ENCODE peak calls at places on chromosomes 11 and 22, in eight cellular contexts. D is transverse colon, F is gastrocnemius medialis, H is mucosa of descending colon, P is A549, W is GM23338, Y is OCI-LY7, S is left lung. A is an unnamed sample.

GRCh38 chr11:17798253-17798652 is 63.7 kb downstream of the KCNC1 start:
- DNase-seq in D (no peak), F (peak; percentile 90), H (no peak), P (no peak), W (no peak), Y (no peak), S (no peak), A (no peak)

GRCh38 chr11:9273430-9274336 is 8.5 kb upstream of the DENND5A start:
- DNase-seq in D (no peak), F (no peak), H (no peak), P (no peak), W (no peak), Y (no peak), S (no peak), A (no peak)

GRCh38 chr11:86558219-86558618 is 114.2 kb downstream of the ME3 start:
- DNase-seq in D (no peak), F (no peak), H (no peak), P (no peak), W (no peak), Y (no peak), S (no peak), A (no peak)

GRCh38 chr11:130388607-130389205 is 39.7 kb downstream of the ADAMTS8 start:
- DNase-seq in D (no peak), F (no peak), H (peak; percentile 41), P (no peak), W (no peak), Y (no peak), S (no peak), A (no peak)

GRCh38 chr11:85930879-85931366 is 75.7 kb downstream of the CCDC83 start:
- DNase-seq in D (no peak), F (no peak), H (no peak), P (no peak), W (no peak), Y (no peak), S (no peak), A (no peak)

GRCh38 chr22:27541831-27542230 is 259.7 kb downstream of the MN1 start:
- DNase-seq in D (no peak), F (no peak), H (no peak), P (no peak), W (no peak), Y (no peak), S (no peak), A (no peak)

GRCh38 chr11:368414-369335 is 624 bp upstream of the B4GALNT4 start:
- DNase-seq in D (no peak), F (no peak), H (no peak), P (peak; percentile 48), W (no peak), Y (no peak), S (no peak), A (no peak)

GRCh38 chr11:1308745-1309497 is 511 bp downstream of the TOLLIP start:
- DNase-seq in D (no peak), F (no peak), H (no peak), P (peak; percentile 49), W (peak; percentile 27), Y (no peak), S (no peak), A (no peak)

GRCh38 chr11:83645561-83645960 is 359.4 kb upstream of the CCDC90B start:
- DNase-seq in D (no peak), F (no peak), H (no peak), P (no peak), W (no peak), Y (no peak), S (no peak), A (no peak)

GRCh38 chr11:62370743-62371440 is 33.6 kb downstream of the ASRGL1 start:
- DNase-seq in D (peak; percentile 64), F (no peak), H (peak; percentile 70), P (no peak), W (peak; percentile 38), Y (no peak), S (peak; percentile 40), A (no peak)

GRCh38 chr11:133977067-133977681 is 20.4 kb upstream of the IGSF9B start:
- DNase-seq in D (no peak), F (no peak), H (no peak), P (no peak), W (no peak), Y (no peak), S (no peak), A (no peak)

GRCh38 chr11:15095736-15096228 is 18.9 kb upstream of the INSC start:
- DNase-seq in D (no peak), F (no peak), H (no peak), P (no peak), W (no peak), Y (no peak), S (no peak), A (no peak)

GRCh38 chr11:65375012-65375411 is 7.4 kb downstream of the SLC25A45 start:
- DNase-seq in D (peak; percentile 56), F (peak; percentile 86), H (peak; percentile 49), P (no peak), W (no peak), Y (no peak), S (no peak), A (no peak)

GRCh38 chr22:45009881-45010531 is at the start of gene PHF21B:
- DNase-seq in D (no peak), F (no peak), H (peak; percentile 15), P (peak; percentile 63), W (peak; percentile 94), Y (peak; percentile 84), S (no peak), A (no peak)

DNA sequence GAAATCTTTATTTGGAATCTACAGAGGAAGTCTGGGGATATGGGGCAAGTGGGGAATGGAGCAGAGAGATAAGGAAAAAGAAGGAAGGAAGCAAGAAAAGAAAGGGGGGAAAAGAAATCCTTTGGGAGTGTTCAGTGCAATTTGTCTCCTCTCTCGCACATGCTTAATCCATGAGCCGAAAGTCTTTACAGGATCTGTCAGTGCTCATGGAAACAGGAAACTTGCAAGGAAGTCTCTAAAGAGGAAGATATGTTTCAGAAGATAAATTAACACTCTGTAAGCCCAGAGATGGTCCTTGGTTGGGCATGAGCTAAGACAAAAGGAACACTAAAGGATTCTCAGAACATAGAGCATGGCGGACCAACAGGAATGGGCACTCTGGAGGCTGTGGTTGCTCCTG is 47.9 kb upstream of the FLI1 start:
- DNase-seq in D (no peak), F (no peak), H (no peak), P (no peak), W (no peak), Y (no peak), S (no peak), A (no peak)
- H3K4me1 ChIP-seq in D (no peaks in the 10 kb centered on the region), F (no peaks in the 10 kb centered on the region), H (no peaks in the 10 kb centered on the region), P (no peaks in the 10 kb centered on the region), W (no peaks in the 10 kb centered on the region), Y (no peaks in the 10 kb centered on the region), S (no peaks in the 10 kb centered on the region), A (no peaks in the 10 kb centered on the region)

DNA sequence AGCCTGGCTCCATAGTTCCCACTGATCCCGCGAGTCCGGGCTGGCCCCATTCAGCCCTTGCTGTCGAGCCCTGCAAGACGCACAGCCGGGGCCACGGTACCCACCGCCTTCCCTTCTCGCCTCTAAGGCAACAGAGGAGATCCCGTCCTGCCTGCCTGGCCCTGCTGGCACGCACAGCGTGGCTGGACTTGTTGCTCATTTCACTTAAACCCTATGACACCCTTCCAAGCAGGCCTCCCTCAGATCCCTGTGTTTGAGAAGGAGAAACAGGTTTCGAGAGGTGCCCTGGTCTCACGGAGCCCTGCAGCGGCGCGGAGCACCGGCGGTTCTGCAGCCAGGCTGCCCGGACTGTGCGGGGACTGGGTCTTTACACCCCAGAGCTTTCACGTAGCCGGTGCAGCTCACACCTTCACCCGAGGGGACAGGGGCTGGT is 1048.4 kb downstream of the BRD1 start:
- DNase-seq in D (no peak), F (no peak), H (no peak), P (no peak), W (no peak), Y (no peak), S (no peak), A (peak; percentile 42)
- H3K4me3 ChIP-seq in D (no peak overlapping the region), F (no peak overlapping the region), H (no peak overlapping the region), P (no peak overlapping the region), W (no peak overlapping the region), Y (no peak overlapping the region), S (no peak overlapping the region), A (no peak overlapping the region)

DNA sequence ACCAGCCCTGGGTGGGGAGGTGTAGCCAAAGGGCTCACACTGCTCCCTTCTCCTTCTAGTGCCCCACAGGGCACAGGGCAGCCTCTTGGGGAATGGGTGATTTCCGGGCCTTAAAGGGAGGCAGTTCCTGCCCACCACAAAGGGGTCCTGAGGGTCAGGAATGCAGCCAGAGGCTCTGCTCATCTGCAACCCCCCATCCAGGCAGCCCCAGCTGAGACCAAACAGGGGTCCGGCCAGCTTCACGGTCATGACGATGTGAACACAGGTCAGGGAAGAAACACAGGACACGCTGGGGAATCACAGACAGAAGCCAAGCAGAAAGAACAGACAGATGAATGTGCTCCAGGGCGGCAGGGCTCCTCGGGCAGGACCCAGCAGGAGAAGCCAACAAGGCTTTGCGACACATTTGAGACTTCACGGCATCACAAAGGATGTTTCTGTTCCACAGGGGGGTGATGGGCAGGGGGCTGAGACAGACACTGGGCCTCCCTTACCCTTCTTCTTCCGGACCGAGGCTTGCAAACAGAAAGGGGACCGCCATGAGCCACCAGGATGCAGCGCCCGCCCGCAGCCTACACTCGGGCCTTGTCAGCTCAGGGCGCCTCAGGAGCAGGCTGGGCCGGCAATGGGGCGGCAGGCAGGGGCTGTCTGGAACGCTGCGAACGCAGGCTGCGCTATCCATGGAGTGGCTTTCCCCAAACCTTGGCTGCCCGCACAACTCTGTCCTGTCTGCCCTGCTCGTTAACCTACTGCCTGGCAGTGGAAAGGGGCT is 101.9 kb downstream of the CTTN start:
- DNase-seq in D (no peak), F (no peak), H (no peak), P (no peak), W (no peak), Y (no peak), S (peak; percentile 25), A (no peak)
- H3K4me1 ChIP-seq in D (no peaks in the 10 kb centered on the region), F (no peaks in the 10 kb centered on the region), H (no peaks in the 10 kb centered on the region), P (no peaks in the 10 kb centered on the region), W (no peaks in the 10 kb centered on the region), Y (no peaks in the 10 kb centered on the region), S (no peaks in the 10 kb centered on the region), A (no peaks in the 10 kb centered on the region)

GRCh38 chr11:95716266-95716665 is 73.3 kb downstream of the FAM76B start:
- DNase-seq in D (no peak), F (no peak), H (no peak), P (no peak), W (no peak), Y (peak; percentile 20), S (no peak), A (no peak)
- H3K4me3 ChIP-seq in D (no peak overlapping the region), F (no peak overlapping the region), H (no peak overlapping the region), P (no peak overlapping the region), W (no peak overlapping the region), Y (peak overlapping the region; percentile 49), S (no peak overlapping the region), A (no peak overlapping the region)